ENCODE peak calls at places on chromosomes 3 and 15, in nine cellular contexts. Y, W, E, T, X, R, C, B and D are unnamed samples.

GRCh38 chr3:184486614-184487013 is 75.0 kb upstream of the EPHB3 start:
- DNase-seq in C (no peak), B (no peak), Y (no peak), E (no peak), X (no peak), T (no peak), W (no peak), R (no peak), D (no peak)

GRCh38 chr3:162295323-162295983 is 798.8 kb downstream of the OTOL1 start:
- DNase-seq in T (peak; percentile 97), W (peak; percentile 56), Y (no peak), X (peak; percentile 91), B (peak; percentile 98), R (no peak), E (peak; percentile 81), C (no peak), D (peak; percentile 92)

GRCh38 chr3:132629928-132630327 is 29.7 kb downstream of the ACAD11 start:
- DNase-seq in X (no peak), Y (no peak), C (no peak), R (no peak), T (peak; percentile 65), E (peak; percentile 74), W (peak; percentile 51), B (peak; percentile 80), D (peak; percentile 88)

GRCh38 chr3:171417813-171418212 is 42.4 kb downstream of the TNIK start:
- DNase-seq in R (peak; percentile 2), X (no peak), Y (no peak), T (peak; percentile 49), W (peak; percentile 91), E (peak; percentile 48), B (peak; percentile 92), C (no peak), D (peak; percentile 83)

GRCh38 chr3:167837430-167837829 is 101.9 kb downstream of the SERPINI1 start:
- DNase-seq in R (no peak), C (no peak), B (no peak), E (no peak), W (peak; percentile 52), X (no peak), T (peak; percentile 52), Y (no peak), D (no peak)

GRCh38 chr3:176554791-176555330 is 642.4 kb downstream of the TBL1XR1 start:
- DNase-seq in R (no peak), B (no peak), C (no peak), X (no peak), W (no peak), E (no peak), Y (no peak), T (peak; percentile 14), D (no peak)

GRCh38 chr3:38960042-38960622 is 91.6 kb downstream of the SCN11A start:
- DNase-seq in E (no peak), W (no peak), C (no peak), X (no peak), B (no peak), T (no peak), Y (no peak), R (no peak), D (no peak)

GRCh38 chr15:74226761-74227540 is 9.2 kb upstream of the CCDC33 start:
- DNase-seq in W (no peak), E (no peak), T (no peak), C (no peak), B (no peak), Y (no peak), R (no peak), X (no peak), D (no peak)

GRCh38 chr3:132713977-132714727 is 8.1 kb downstream of the NPHP3 start:
- DNase-seq in T (no peak), C (no peak), Y (no peak), W (no peak), R (no peak), E (peak; percentile 18), X (no peak), B (no peak), D (no peak)

DNA sequence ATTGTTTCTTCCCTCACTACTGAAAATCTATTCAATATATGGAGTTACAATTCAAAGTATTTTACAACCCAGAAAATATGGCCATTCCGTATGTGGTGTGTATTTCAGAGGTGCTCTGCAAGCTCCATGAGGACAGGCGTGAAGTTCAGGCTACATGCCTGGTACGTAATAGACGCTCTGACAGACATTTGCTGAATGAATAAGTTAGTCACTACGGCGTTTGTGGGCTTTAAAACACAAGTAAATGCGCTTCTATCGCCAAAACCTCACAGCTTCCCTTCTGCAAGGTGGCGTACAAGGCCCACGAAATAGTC is 701 bp upstream of the TIPARP start:
- DNase-seq in C (no peak), R (no peak), E (no peak), X (no peak), T (no peak), B (no peak), W (no peak), Y (no peak), D (no peak)
- H3K4me2 ChIP-seq in C (peak overlapping the region; percentile 58), R (peak overlapping the region; percentile 81), E (peak overlapping the region; percentile 83), X (peak overlapping the region; percentile 88), T (peak overlapping the region; percentile 77), B (peak overlapping the region; percentile 81), W (peak overlapping the region; percentile 89), Y (peak overlapping the region; percentile 97), D (peak overlapping the region; percentile 64)

GRCh38 chr3:128123538-128124368 is at the start of gene RUVBL1:
- DNase-seq in X (peak; percentile 97), B (peak; percentile 95), R (peak; percentile 94), Y (peak; percentile 98), E (peak; percentile 97), C (peak; percentile 91), W (peak; percentile 98), T (peak; percentile 96), D (peak; percentile 99)
- H3K4me2 ChIP-seq in X (peak within 1 kb of the TSS; percentile 75), B (peak within 1 kb of the TSS; percentile 85), R (peak within 1 kb of the TSS; percentile 80), Y (peak within 1 kb of the TSS; percentile 81), E (peak within 1 kb of the TSS; percentile 85), C (peak within 1 kb of the TSS; percentile 59), W (peak within 1 kb of the TSS; percentile 99), T (peak within 1 kb of the TSS; percentile 97), D (peak within 1 kb of the TSS; percentile 87)

DNA sequence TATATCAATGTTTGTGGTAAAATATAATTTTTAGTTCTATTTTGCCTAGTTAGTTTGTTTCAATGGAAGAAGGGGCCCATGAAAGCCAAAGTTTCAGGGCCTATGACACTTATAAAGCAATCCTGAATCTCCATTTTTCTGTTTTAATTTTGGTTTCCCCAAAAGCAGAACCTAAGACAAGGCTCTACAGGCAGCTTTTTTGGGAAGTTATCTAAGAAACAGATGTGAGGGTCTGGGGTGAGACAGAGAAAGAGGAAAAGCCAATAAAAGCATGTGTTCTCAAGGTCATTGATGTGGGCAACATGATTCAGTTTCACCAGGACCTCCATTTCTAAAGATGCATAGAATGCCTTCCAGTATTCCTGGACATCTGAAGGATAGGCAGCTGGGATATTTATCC is 598.5 kb downstream of the PDCD6IP start:
- DNase-seq in T (no peak), B (no peak), Y (no peak), X (no peak), R (no peak), C (no peak), E (no peak), W (no peak), D (no peak)
- H3K4me2 ChIP-seq in T (no peak overlapping the region), B (no peak overlapping the region), Y (no peak overlapping the region), X (no peak overlapping the region), R (no peak overlapping the region), C (no peak overlapping the region), E (no peak overlapping the region), W (no peak overlapping the region), D (no peak overlapping the region)

GRCh38 chr3:156599475-156599874 is 44.6 kb upstream of the SSR3 start:
- DNase-seq in T (no peak), B (no peak), R (no peak), E (no peak), W (no peak), Y (peak; percentile 7), X (no peak), C (no peak), D (no peak)

GRCh38 chr3:156598413-156598812 is 43.5 kb upstream of the SSR3 start:
- DNase-seq in E (no peak), C (no peak), B (no peak), T (no peak), X (no peak), Y (no peak), R (no peak), W (no peak), D (no peak)

GRCh38 chr3:156594229-156594683 is 39.3 kb upstream of the SSR3 start:
- DNase-seq in R (peak; percentile 59), X (no peak), B (no peak), W (peak; percentile 18), C (no peak), E (no peak), Y (no peak), T (no peak), D (peak; percentile 32)

GRCh38 chr3:156599061-156599460 is 44.1 kb upstream of the SSR3 start:
- DNase-seq in C (no peak), B (no peak), Y (peak; percentile 9), R (no peak), E (no peak), W (no peak), T (no peak), X (no peak), D (no peak)

DNA sequence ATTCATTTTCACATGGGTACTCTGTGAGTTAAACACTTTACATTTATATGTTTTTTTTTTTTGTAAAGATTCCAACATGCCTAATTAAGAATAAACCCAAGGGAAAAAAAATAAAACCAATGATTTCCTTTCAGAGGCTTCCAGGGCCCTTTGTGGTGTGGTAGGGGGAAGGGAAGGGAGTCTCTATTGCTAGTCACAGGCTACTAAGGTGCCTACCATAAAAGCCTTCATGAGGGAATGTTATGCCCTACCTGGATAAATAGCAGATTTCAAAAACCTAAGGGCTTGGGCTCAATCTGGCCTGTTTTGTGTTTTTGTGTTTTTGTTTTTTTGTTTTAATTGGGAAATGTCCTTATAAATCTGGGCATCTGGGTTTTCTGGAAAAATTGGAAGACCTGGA is 38.9 kb upstream of the SSR3 start:
- DNase-seq in B (no peak), C (no peak), W (no peak), R (no peak), Y (no peak), T (no peak), X (no peak), E (no peak), D (no peak)
- H3K4me2 ChIP-seq in B (no peak overlapping the region), C (no peak overlapping the region), W (peak overlapping the region; percentile 96), R (peak overlapping the region; percentile 68), Y (no peak overlapping the region), T (no peak overlapping the region), X (no peak overlapping the region), E (no peak overlapping the region), D (peak overlapping the region; percentile 94)

GRCh38 chr3:105719791-105720190 is 149.0 kb downstream of the CBLB start:
- DNase-seq in T (peak; percentile 29), C (no peak), R (no peak), E (peak; percentile 14), B (no peak), W (no peak), X (no peak), Y (no peak), D (no peak)

GRCh38 chr3:105728913-105729312 is 139.9 kb downstream of the CBLB start:
- DNase-seq in W (no peak), C (no peak), T (no peak), Y (no peak), B (no peak), R (no peak), E (no peak), X (no peak), D (no peak)

GRCh38 chr3:105722943-105723556 is 145.8 kb downstream of the CBLB start:
- DNase-seq in B (no peak), C (no peak), X (no peak), W (no peak), Y (no peak), E (no peak), R (no peak), T (no peak), D (no peak)
- H3K4me2 ChIP-seq in B (no peak overlapping the region), C (no peak overlapping the region), X (no peak overlapping the region), W (no peak overlapping the region), Y (no peak overlapping the region), E (no peak overlapping the region), R (no peak overlapping the region), T (no peak overlapping the region), D (no peak overlapping the region)

GRCh38 chr3:23921052-23921511 is 4.2 kb downstream of the RPL15 start:
- DNase-seq in W (no peak), T (no peak), Y (no peak), E (no peak), C (no peak), B (no peak), X (no peak), R (no peak), D (peak; percentile 16)
- H3K4me2 ChIP-seq in W (no peak overlapping the region), T (no peak overlapping the region), Y (no peak overlapping the region), E (no peak overlapping the region), C (no peak overlapping the region), B (no peak overlapping the region), X (peak overlapping the region; percentile 98), R (no peak overlapping the region), D (no peak overlapping the region)